ENCODE peak calls at places on chromosomes 1 and 21, in eight cellular contexts. E, J, Q, M, K, G, C and O are unnamed samples.

GRCh38 chr1:13766906-13767564 is 67.0 kb downstream of the PRDM2 start:
- DNase-seq in C (peak), K (peak), Q (no peak), M (no peak), J (peak), E (no peak), G (no peak), O (peak)

GRCh38 chr1:92317836-92318493 is 19.1 kb downstream of the RPAP2 start:
- DNase-seq in J (no peak), E (no peak), G (no peak), Q (no peak), C (no peak), M (peak), K (no peak), O (no peak)

GRCh38 chr1:231039161-231040018 is 664 bp downstream of the FAM89A start:
- DNase-seq in M (no peak), Q (peak), K (no peak), E (peak), C (peak), J (no peak), G (peak), O (peak)

GRCh38 chr1:63812071-63812700 is 38.4 kb downstream of the ROR1 start:
- DNase-seq in Q (no peak), G (no peak), J (no peak), E (no peak), C (no peak), K (no peak), M (no peak), O (no peak)

GRCh38 chr1:234862944-234863515 is 253.1 kb upstream of the IRF2BP2 start:
- DNase-seq in G (peak), E (peak), J (peak), C (peak), K (no peak), M (peak), Q (peak), O (peak)

GRCh38 chr1:169890761-169891538 is 2.7 kb downstream of the SCYL3 start:
- DNase-seq in Q (no peak), C (no peak), J (peak), E (peak), G (no peak), M (no peak), K (no peak), O (no peak)

GRCh38 chr21:35217504-35218060 is 168.5 kb upstream of the RUNX1 start:
- DNase-seq in C (peak), M (peak), Q (no peak), E (no peak), K (peak), G (no peak), J (peak), O (peak)

GRCh38 chr1:227944931-227945890 is 2.5 kb downstream of the WNT9A start:
- DNase-seq in E (no peak), M (no peak), Q (peak), G (no peak), C (no peak), J (no peak), K (no peak), O (no peak)

GRCh38 chr1:2975466-2976179 is 45.6 kb upstream of the ACTRT2 start:
- DNase-seq in M (no peak), G (no peak), Q (no peak), E (no peak), C (no peak), K (no peak), J (no peak), O (no peak)

GRCh38 chr1:87450615-87451209 is 122.0 kb downstream of the LMO4 start:
- DNase-seq in M (no peak), K (no peak), E (peak), G (no peak), C (no peak), Q (no peak), J (peak), O (no peak)

GRCh38 chr1:234186037-234186688 is 187.1 kb upstream of the COA6 start:
- DNase-seq in K (no peak), C (peak), G (no peak), Q (no peak), M (no peak), J (peak), E (no peak), O (no peak)

GRCh38 chr1:203037509-203038190 is 11.4 kb downstream of the PPFIA4 start:
- DNase-seq in Q (no peak), C (no peak), J (no peak), M (no peak), G (no peak), E (no peak), K (no peak), O (no peak)

GRCh38 chr1:208202333-208202987 is 41.7 kb downstream of the PLXNA2 start:
- DNase-seq in M (no peak), G (no peak), K (no peak), E (no peak), Q (no peak), J (no peak), C (no peak), O (no peak)

GRCh38 chr1:153343811-153344717 is 4.6 kb downstream of the PGLYRP4 start:
- DNase-seq in Q (no peak), M (no peak), K (no peak), J (no peak), E (no peak), C (no peak), G (no peak), O (no peak)

GRCh38 chr1:61083014-61083798 is 845 bp downstream of the NFIA start:
- DNase-seq in C (no peak), J (no peak), E (peak), M (no peak), G (peak), K (no peak), Q (peak), O (no peak)

GRCh38 chr1:198205021-198205684 is 48.4 kb downstream of the NEK7 start:
- DNase-seq in J (no peak), E (no peak), Q (no peak), C (peak), K (no peak), M (no peak), G (no peak), O (no peak)

GRCh38 chr1:6868371-6869001 is 83.2 kb downstream of the CAMTA1 start:
- DNase-seq in J (no peak), Q (no peak), M (no peak), E (no peak), G (no peak), K (no peak), C (no peak), O (no peak)

GRCh38 chr1:30419246-30419720 is 304.1 kb downstream of the MATN1 start:
- DNase-seq in E (no peak), M (no peak), G (no peak), J (no peak), C (no peak), K (no peak), Q (no peak), O (no peak)

GRCh38 chr21:43194303-43195130 is 25.7 kb downstream of the CRYAA start:
- DNase-seq in K (no peak), M (no peak), C (no peak), J (no peak), E (no peak), G (no peak), Q (no peak), O (no peak)

GRCh38 chr21:26881504-26882228 is 36.5 kb upstream of the ADAMTS1 start:
- DNase-seq in C (peak), M (no peak), G (no peak), K (no peak), E (no peak), Q (no peak), J (peak), O (no peak)

GRCh38 chr1:225811622-225812487 is 1.9 kb downstream of the EPHX1 start:
- DNase-seq in M (no peak), J (peak), G (no peak), C (no peak), Q (no peak), E (peak), K (no peak), O (no peak)

GRCh38 chr1:3101127-3101939 is 32.3 kb downstream of the PRDM16 start:
- DNase-seq in M (no peak), K (no peak), G (no peak), J (no peak), E (no peak), Q (no peak), C (no peak), O (no peak)

GRCh38 chr1:241592273-241592958 is 47.8 kb downstream of the CHML start:
- DNase-seq in E (no peak), J (peak), G (no peak), K (peak), Q (no peak), M (no peak), C (peak), O (peak)

GRCh38 chr1:65477414-65478378 is 57.2 kb downstream of the LEPR start:
- DNase-seq in J (no peak), K (peak), G (no peak), M (no peak), C (no peak), E (no peak), Q (no peak), O (no peak)

GRCh38 chr1:48208251-48208650 is 14.3 kb upstream of the SLC5A9 start:
- DNase-seq in C (no peak), K (no peak), M (no peak), J (no peak), E (no peak), G (no peak), Q (no peak), O (no peak)

GRCh38 chr1:91278754-91279153 is 125.9 kb downstream of the HFM1 start:
- DNase-seq in E (no peak), G (no peak), K (peak), C (peak), Q (no peak), M (no peak), J (peak), O (peak)

GRCh38 chr1:1211541-1212511 is 2.1 kb downstream of the TNFRSF4 start:
- DNase-seq in J (no peak), E (peak), G (peak), M (no peak), K (no peak), C (no peak), Q (peak), O (no peak)

GRCh38 chr21:35372201-35372600 is 323.1 kb upstream of the RUNX1 start:
- DNase-seq in E (no peak), M (no peak), J (no peak), G (no peak), Q (no peak), C (no peak), K (no peak), O (no peak)

GRCh38 chr1:186977266-186977957 is 148.7 kb downstream of the PLA2G4A start:
- DNase-seq in K (no peak), J (peak), E (no peak), C (no peak), G (no peak), M (no peak), Q (no peak), O (peak)

GRCh38 chr1:22627331-22627730 is 9.1 kb upstream of the C1QA start:
- DNase-seq in C (no peak), G (no peak), Q (no peak), E (no peak), J (no peak), K (no peak), M (no peak), O (no peak)

GRCh38 chr1:184975208-184975875 is 1.0 kb upstream of the NIBAN1 start:
- DNase-seq in Q (no peak), G (no peak), C (no peak), J (no peak), E (no peak), K (no peak), M (no peak), O (no peak)

GRCh38 chr1:211831558-211832323 is 1.2 kb upstream of the LPGAT1 start:
- DNase-seq in E (no peak), Q (no peak), C (no peak), J (no peak), K (no peak), M (no peak), G (no peak), O (no peak)

GRCh38 chr1:160597705-160598104 is 18.4 kb upstream of the CD84 start:
- DNase-seq in M (no peak), E (no peak), Q (no peak), K (no peak), G (no peak), J (no peak), C (no peak), O (no peak)

GRCh38 chr21:16420086-16420724 is 690.4 kb downstream of the USP25 start:
- DNase-seq in C (peak), E (no peak), J (peak), M (peak), Q (peak), G (no peak), K (no peak), O (peak)

GRCh38 chr1:203406446-203407045 is 55.6 kb upstream of the FMOD start:
- DNase-seq in K (no peak), G (no peak), J (no peak), C (no peak), E (no peak), Q (peak), M (no peak), O (peak)

GRCh38 chr1:15667362-15667761 is 16.8 kb upstream of the PLEKHM2 start:
- DNase-seq in G (no peak), Q (no peak), E (no peak), C (no peak), K (no peak), J (no peak), M (no peak), O (no peak)

GRCh38 chr1:121586369-121587229 is 401.8 kb downstream of the SRGAP2C start:
- DNase-seq in J (peak), G (peak), K (no peak), E (peak), C (no peak), M (peak), Q (no peak), O (no peak)

GRCh38 chr21:38467911-38468310 is 30.4 kb downstream of the ERG start:
- DNase-seq in M (no peak), G (no peak), Q (no peak), J (no peak), E (no peak), C (no peak), K (no peak), O (no peak)

GRCh38 chr1:22527555-22528296 is 35.6 kb upstream of the EPHA8 start:
- DNase-seq in K (no peak), C (no peak), J (no peak), Q (no peak), M (no peak), E (no peak), G (no peak), O (peak)

GRCh38 chr1:22524481-22524880 is 38.8 kb upstream of the EPHA8 start:
- DNase-seq in M (no peak), G (no peak), C (no peak), J (no peak), Q (no peak), K (no peak), E (no peak), O (no peak)

DNA sequence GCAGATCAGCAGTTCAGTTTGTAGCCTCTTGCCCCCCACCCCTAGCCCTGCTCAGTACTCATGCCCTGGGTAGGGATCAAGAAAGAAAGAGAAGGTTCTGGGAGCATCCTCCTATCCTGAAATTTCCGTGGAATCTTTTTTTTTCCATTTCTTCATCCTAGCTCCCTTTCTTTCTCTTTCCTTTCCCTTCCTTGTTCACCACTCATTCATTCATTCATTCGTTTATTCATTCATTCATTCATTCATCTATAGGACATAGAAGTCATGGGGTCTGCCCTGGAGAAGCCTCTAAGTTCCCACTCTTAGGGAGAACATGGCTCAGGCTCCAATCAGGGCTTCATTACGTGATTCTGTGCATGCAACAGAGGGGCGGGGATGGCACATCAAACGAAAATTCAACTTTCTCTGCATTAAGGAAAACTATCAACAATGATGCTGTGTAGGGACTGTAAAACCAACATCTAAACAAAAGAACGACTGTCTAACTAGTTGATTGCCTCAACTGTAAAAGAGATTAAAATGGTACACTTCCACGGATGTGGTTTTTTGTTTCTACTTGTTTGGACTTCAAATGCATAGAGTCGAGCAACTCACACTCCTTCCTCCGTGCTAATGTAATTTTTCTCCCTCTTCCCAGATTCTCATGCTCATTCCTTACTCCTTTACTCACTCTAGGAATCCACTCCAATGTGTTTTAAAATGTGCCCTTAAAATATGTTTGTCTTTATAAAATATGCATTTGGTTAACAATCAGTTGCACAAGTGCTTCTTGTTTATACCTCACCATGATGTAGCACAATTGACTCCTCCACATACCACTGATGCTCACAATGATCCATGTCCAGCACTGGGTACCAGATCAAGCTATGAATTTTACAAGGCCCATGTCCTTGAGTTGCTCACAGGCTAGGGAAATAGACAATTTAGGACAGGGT is 101.2 kb upstream of the SLC2A1 start:
- DNase-seq in C (peak), E (no peak), M (no peak), Q (no peak), K (no peak), J (no peak), G (no peak), O (peak)
- H3K4me3 ChIP-seq in C (no peak), E (no peak), M (no peak), Q (no peak), K (no peak), J (no peak), G (no peak), O (no peak)

DNA sequence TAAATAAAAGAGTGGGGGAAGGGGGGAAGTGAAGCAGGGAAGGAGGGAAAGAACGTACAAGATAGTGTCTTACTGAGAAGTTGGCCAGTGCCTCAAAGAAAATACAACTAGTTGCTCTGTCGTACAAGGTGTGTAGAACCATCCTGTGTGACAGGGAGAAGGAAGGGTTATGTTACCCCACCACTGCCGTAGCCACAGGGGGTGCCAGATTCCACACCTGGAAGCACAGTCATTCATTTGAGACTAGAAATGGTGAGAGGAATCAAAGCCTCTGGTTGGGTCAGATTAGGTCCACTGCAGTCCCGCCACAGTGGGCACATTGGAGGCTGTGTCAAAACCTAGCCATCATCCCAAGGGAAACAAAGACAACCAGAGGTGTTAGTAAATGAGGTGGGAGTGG is 2.7 kb upstream of the ERI3 start:
- DNase-seq in Q (no peak), E (no peak), G (no peak), J (no peak), C (no peak), K (no peak), M (no peak), O (no peak)
- TF ChIP-seq CTCF in Q (no peak), E (no peak), G (no peak), J (no peak), C (no peak), K (no peak), M (no peak), O (no peak)

GRCh38 chr1:168607872-168608428 is 31.5 kb downstream of the XCL1 start:
- DNase-seq in K (no peak), C (no peak), M (no peak), J (no peak), Q (no peak), G (no peak), E (no peak), O (no peak)
- H3K4me3 ChIP-seq in K (no peak), C (no peak), M (no peak), J (no peak), Q (no peak), G (no peak), E (no peak), O (no peak)

GRCh38 chr1:70324683-70325082 is 29.8 kb downstream of the ANKRD13C start:
- DNase-seq in M (no peak), J (no peak), G (no peak), C (no peak), E (no peak), K (no peak), Q (no peak), O (no peak)
- TF ChIP-seq CTCF in M (peak), J (no peak), G (no peak), C (no peak), E (no peak), K (no peak), Q (no peak), O (no peak)

GRCh38 chr1:20685739-20686138 is 24.6 kb upstream of the DDOST start:
- DNase-seq in K (no peak), E (no peak), J (no peak), M (no peak), G (no peak), Q (no peak), C (no peak), O (no peak)

GRCh38 chr1:20683614-20684013 is 22.4 kb upstream of the DDOST start:
- DNase-seq in J (no peak), E (no peak), C (no peak), Q (no peak), G (no peak), M (no peak), K (no peak), O (no peak)

GRCh38 chr1:20684651-20685050 is 23.5 kb upstream of the DDOST start:
- DNase-seq in G (no peak), Q (no peak), K (no peak), C (no peak), M (no peak), E (no peak), J (no peak), O (no peak)

GRCh38 chr1:20684050-20684620 is 23.0 kb upstream of the DDOST start:
- DNase-seq in E (no peak), C (no peak), Q (no peak), J (no peak), K (no peak), M (no peak), G (no peak), O (no peak)

GRCh38 chr1:20685099-20685662 is 24.0 kb upstream of the DDOST start:
- DNase-seq in M (no peak), K (no peak), G (no peak), E (no peak), J (no peak), Q (peak), C (no peak), O (no peak)
- H3K4me3 ChIP-seq in M (no peak), K (no peak), G (peak), E (no peak), J (no peak), Q (peak), C (no peak), O (no peak)

DNA sequence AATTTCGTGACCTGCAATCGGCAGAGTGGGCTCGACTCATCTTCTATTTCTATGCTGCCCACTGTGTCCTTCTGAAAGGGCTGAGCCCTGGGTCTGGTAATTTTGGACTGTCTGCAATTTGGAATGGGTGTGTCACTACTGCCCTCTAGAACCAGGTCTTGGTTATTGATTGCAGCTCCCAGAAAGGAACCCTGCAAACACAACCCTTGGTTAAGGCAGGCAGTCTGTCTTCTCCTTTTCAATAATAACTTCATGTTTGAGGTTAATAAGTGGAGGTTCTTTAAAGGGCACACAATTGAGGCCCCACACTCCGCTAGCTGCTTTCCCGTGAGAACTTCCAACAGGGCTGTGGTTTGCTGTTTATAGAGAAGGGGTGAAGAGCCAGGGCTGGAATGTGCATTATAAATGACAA is 79.9 kb upstream of the LYST start:
- DNase-seq in M (peak), J (no peak), C (peak), E (no peak), K (peak), G (no peak), Q (no peak), O (peak)
- TF ChIP-seq CTCF in M (peak), J (peak), C (peak), E (no peak), K (peak), G (peak), Q (no peak), O (peak)

GRCh38 chr21:46459024-46459355 is 299 bp downstream of the DIP2A start:
- DNase-seq in Q (no peak), E (no peak), J (no peak), K (no peak), C (no peak), G (no peak), M (no peak), O (no peak)

GRCh38 chr21:46457801-46458314 is 833 bp upstream of the DIP2A start:
- DNase-seq in Q (peak), C (peak), J (peak), M (peak), E (peak), K (no peak), G (peak), O (peak)

GRCh38 chr21:46461909-46462308 is 3.2 kb downstream of the DIP2A start:
- DNase-seq in Q (no peak), E (no peak), C (no peak), M (no peak), J (no peak), G (no peak), K (no peak), O (no peak)

GRCh38 chr21:46458315-46459023 is at the start of gene DIP2A:
- DNase-seq in K (peak), E (peak), G (peak), C (peak), J (peak), M (peak), Q (peak), O (peak)

GRCh38 chr21:46459356-46460112 is 843 bp downstream of the DIP2A start:
- DNase-seq in E (peak), Q (peak), J (peak), G (peak), C (peak), M (peak), K (no peak), O (peak)
- H3K4me3 ChIP-seq in E (peak), Q (peak), J (peak), G (peak), C (peak), M (peak), K (peak), O (peak)